ENCODE peak calls at places on chromosomes 1 and 21, in four cellular contexts. D, M, O and B are unnamed samples.

GRCh38 chr1:20174937-20175666 is 10.8 kb upstream of the UBXN10 start:
- DNase-seq in D (no peak), M (no peak), O (no peak), B (peak; percentile 88)

GRCh38 chr1:172973424-172973823 is 77.3 kb downstream of the TNFSF18 start:
- DNase-seq in D (no peak), M (no peak), O (no peak), B (peak; percentile 43)

GRCh38 chr1:20573987-20574386 is 14.9 kb upstream of the CDA start:
- DNase-seq in D (no peak), M (no peak), O (no peak), B (no peak)

GRCh38 chr1:229093546-229094336 is 177.2 kb upstream of the RAB4A start:
- DNase-seq in D (no peak), M (no peak), O (no peak), B (no peak)

GRCh38 chr1:78411707-78412106 is 79.1 kb upstream of the PTGFR start:
- DNase-seq in D (no peak), M (no peak), O (no peak), B (no peak)

GRCh38 chr1:59427784-59428183 is 130.9 kb downstream of the FGGY start:
- DNase-seq in D (no peak), M (no peak), O (no peak), B (no peak)

GRCh38 chr1:23369335-23370013 is at the start of gene ZNF436:
- DNase-seq in D (no peak), M (peak; percentile 95), O (peak; percentile 81), B (peak; percentile 81)

GRCh38 chr1:3831689-3832088 is 25.3 kb downstream of the CEP104 start:
- DNase-seq in D (no peak), M (no peak), O (peak; percentile 9), B (no peak)

GRCh38 chr1:12591267-12591938 is 26.6 kb downstream of the DHRS3 start:
- DNase-seq in D (no peak), M (peak; percentile 43), O (no peak), B (no peak)

GRCh38 chr21:39009587-39010225 is 173.5 kb downstream of the PSMG1 start:
- DNase-seq in D (no peak), M (no peak), O (no peak), B (no peak)